ENCODE peak calls at places on chromosomes 13 and 19, in five cellular contexts. B is aorta; G is activated naive CD8-positive, alpha-beta T cell treated with anti-CD3 and anti-CD28 coated beads for 36 hours; U is stimulated activated CD4-positive, alpha-beta T cell treated with anti-CD3 and anti-CD28 coated beads, Interleukin-2, amount 100 ng/mL, for 48 hours; F is CD8-positive, alpha-beta T cell. J is an unnamed sample.

GRCh38 chr13:82248713-82249112 is 1633.6 kb downstream of the SLITRK1 start:
- DNase-seq in F (no peak), G (no peak), U (no peak), B (no peak), J (no peak)

GRCh38 chr19:4051175-4052101 is 15.3 kb downstream of the ZBTB7A start:
- DNase-seq in B (peak; percentile 56), U (no peak), F (no peak), G (no peak), J (no peak)

GRCh38 chr13:44726214-44726613 is 150.1 kb upstream of the TSC22D1 start:
- DNase-seq in F (no peak), B (no peak), U (no peak), G (no peak), J (no peak)

GRCh38 chr19:6470173-6470572 is 6.1 kb downstream of the CRB3 start:
- DNase-seq in U (no peak), G (no peak), B (no peak), F (no peak), J (peak; percentile 28)

GRCh38 chr19:36528921-36529518 is 949 bp upstream of the ZNF260 start:
- DNase-seq in B (no peak), G (peak; percentile 39), U (peak; percentile 0), F (peak; percentile 25), J (peak; percentile 52)

GRCh38 chr19:54470991-54471782 is 1.9 kb downstream of the CDC42EP5 start:
- DNase-seq in B (peak; percentile 59), G (no peak), F (no peak), U (no peak), J (no peak)

GRCh38 chr19:53333071-53333465 is 481 bp upstream of the ZNF845 start:
- DNase-seq in U (peak; percentile 7), B (peak; percentile 72), F (peak; percentile 49), G (peak; percentile 24), J (no peak)

GRCh38 chr13:72970956-72971355 is 87.8 kb upstream of the KLF5 start:
- DNase-seq in U (no peak), F (no peak), B (no peak), G (no peak), J (no peak)

GRCh38 chr13:30696278-30697176 is 38.8 kb upstream of the ALOX5AP start:
- DNase-seq in U (no peak), B (peak; percentile 85), G (no peak), F (no peak), J (no peak)

GRCh38 chr13:32316476-32316875 is 1.2 kb downstream of the BRCA2 start:
- DNase-seq in U (no peak), F (no peak), G (no peak), B (no peak), J (no peak)

GRCh38 chr13:30752991-30753616 is 17.8 kb downstream of the ALOX5AP start:
- DNase-seq in G (no peak), U (no peak), F (no peak), B (no peak), J (no peak)

GRCh38 chr13:70405266-70405665 is 297.0 kb upstream of the KLHL1 start:
- DNase-seq in U (no peak), B (no peak), F (no peak), G (no peak), J (no peak)

GRCh38 chr19:15859187-15859586 is 38.7 kb downstream of the CYP4F2 start:
- DNase-seq in G (no peak), F (no peak), B (no peak), U (no peak), J (no peak)

GRCh38 chr13:42364613-42365000 is 92.7 kb downstream of the AKAP11 start:
- DNase-seq in F (no peak), G (no peak), B (no peak), U (no peak), J (no peak)

GRCh38 chr13:98816406-98816805 is 63.9 kb upstream of the SLC15A1 start:
- DNase-seq in F (no peak), G (no peak), U (no peak), B (no peak), J (no peak)

GRCh38 chr19:41991025-41991424 is 3.0 kb downstream of the ATP1A3 start:
- DNase-seq in F (no peak), G (no peak), B (no peak), U (no peak), J (no peak)

GRCh38 chr19:43430142-43430710 is 15.5 kb downstream of the TEX101 start:
- DNase-seq in B (no peak), G (no peak), U (no peak), F (no peak), J (no peak)

GRCh38 chr13:42490676-42491075 is 83.3 kb upstream of the TNFSF11 start:
- DNase-seq in G (no peak), F (no peak), B (no peak), U (no peak), J (no peak)

GRCh38 chr19:34217952-34218817 is 36.2 kb upstream of the GARRE1 start:
- DNase-seq in G (peak; percentile 61), B (no peak), F (peak; percentile 84), U (peak; percentile 51), J (peak; percentile 27)

J was measured in K562.